ENCODE peak calls at places on chromosomes 7 and 10, in seven cellular contexts. S is endodermal cell, R is AG04450, I is fibroblast of pulmonary artery, O is cardiac muscle cell, Z is epithelial cell of proximal tubule, F is IMR-90. B is an unnamed sample.

GRCh38 chr10:112471878-112472487 is 25.0 kb downstream of the VTI1A start:
- DNase-seq in S (peak), R (peak), I (peak), O (peak), Z (peak), F (peak), B (peak)

GRCh38 chr10:4983615-4984216 is 19.9 kb downstream of the AKR1C2 start:
- DNase-seq in S (no peak), R (no peak), I (no peak), O (no peak), Z (no peak), F (no peak), B (no peak)

GRCh38 chr10:46289209-46289810 is 2.5 kb downstream of the ANTXRL start:
- DNase-seq in S (peak), R (no peak), I (no peak), O (peak), Z (no peak), F (peak), B (no peak)

GRCh38 chr7:129951076-129952011 is 1.4 kb downstream of the UBE2H start:
- DNase-seq in S (peak), R (no peak), I (no peak), O (peak), Z (no peak), F (no peak), B (no peak)

GRCh38 chr7:144497296-144497695 is 93.8 kb upstream of the NOBOX start:
- DNase-seq in S (no peak), R (no peak), I (no peak), O (no peak), Z (no peak), F (no peak), B (no peak)

GRCh38 chr7:41367967-41368882 is 334.7 kb downstream of the INHBA start:
- DNase-seq in S (no peak), R (no peak), I (peak), O (peak), Z (no peak), F (peak), B (no peak)

GRCh38 chr10:125768217-125768616 is 7.4 kb downstream of the MMP21 start:
- DNase-seq in S (no peak), R (no peak), I (peak), O (peak), Z (no peak), F (peak), B (peak)

GRCh38 chr7:157027568-157028527 is 17.4 kb upstream of the MNX1 start:
- DNase-seq in S (no peak), R (no peak), I (no peak), O (no peak), Z (no peak), F (no peak), B (no peak)

GRCh38 chr10:113034008-113034407 is 84.0 kb downstream of the TCF7L2 start:
- DNase-seq in S (no peak), R (no peak), I (no peak), O (no peak), Z (no peak), F (no peak), B (no peak)

GRCh38 chr7:57256637-57257375 is 124.6 kb upstream of the ZNF479 start:
- DNase-seq in S (no peak), R (no peak), I (no peak), O (no peak), Z (no peak), F (no peak), B (no peak)

GRCh38 chr7:33392143-33392542 is 262.8 kb downstream of the BBS9 start:
- DNase-seq in S (no peak), R (no peak), I (no peak), O (no peak), Z (peak), F (no peak), B (no peak)

GRCh38 chr10:63901228-63901627 is 380.0 kb downstream of the REEP3 start:
- DNase-seq in S (peak), R (no peak), I (no peak), O (no peak), Z (no peak), F (no peak), B (no peak)

GRCh38 chr10:79250259-79250658 is 97.0 kb upstream of the PPIF start:
- DNase-seq in S (no peak), R (no peak), I (no peak), O (no peak), Z (no peak), F (no peak), B (no peak)

GRCh38 chr7:47501406-47501805 is 80.5 kb downstream of the TNS3 start:
- DNase-seq in S (no peak), R (peak), I (peak), O (peak), Z (no peak), F (peak), B (no peak)

GRCh38 chr10:130758529-130758928 is 553.0 kb downstream of the TCERG1L start:
- DNase-seq in S (no peak), R (no peak), I (no peak), O (no peak), Z (no peak), F (no peak), B (no peak)

GRCh38 chr10:22851865-22852239 is 76.0 kb upstream of the ARMC3 start:
- DNase-seq in S (no peak), R (no peak), I (no peak), O (no peak), Z (no peak), F (no peak), B (no peak)

GRCh38 chr7:151085329-151085690 is 965 bp upstream of the AGAP3 start:
- DNase-seq in S (no peak), R (no peak), I (no peak), O (peak), Z (no peak), F (no peak), B (no peak)

GRCh38 chr10:126387931-126388911 is at the start of gene ADAM12:
- DNase-seq in S (peak), R (no peak), I (peak), O (peak), Z (no peak), F (peak), B (no peak)

GRCh38 chr10:71604324-71605018 is 115.1 kb downstream of the C10orf105 start:
- DNase-seq in S (no peak), R (no peak), I (peak), O (peak), Z (no peak), F (no peak), B (no peak)

GRCh38 chr10:62437696-62438095 is 63.5 kb downstream of the ZNF365 start:
- DNase-seq in S (no peak), R (no peak), I (peak), O (peak), Z (no peak), F (peak), B (peak)

GRCh38 chr7:40675741-40676140 is 540.9 kb downstream of the SUGCT start:
- DNase-seq in S (no peak), R (no peak), I (no peak), O (no peak), Z (no peak), F (no peak), B (no peak)

GRCh38 chr10:133370026-133370786 is 2.9 kb downstream of the ECHS1 start:
- DNase-seq in S (no peak), R (no peak), I (no peak), O (no peak), Z (no peak), F (no peak), B (no peak)

GRCh38 chr7:22793593-22794462 is 28.8 kb downstream of the TOMM7 start:
- DNase-seq in S (no peak), R (no peak), I (no peak), O (peak), Z (no peak), F (peak), B (no peak)

GRCh38 chr7:27842094-27842493 is 102.1 kb downstream of the TAX1BP1 start:
- DNase-seq in S (no peak), R (no peak), I (no peak), O (no peak), Z (no peak), F (no peak), B (no peak)

GRCh38 chr7:30116771-30117170 is 18.0 kb upstream of the MTURN start:
- DNase-seq in S (peak), R (no peak), I (peak), O (peak), Z (no peak), F (no peak), B (no peak)

GRCh38 chr7:92874567-92874966 is 38.2 kb upstream of the CDK6 start:
- DNase-seq in S (no peak), R (no peak), I (peak), O (peak), Z (no peak), F (peak), B (no peak)

GRCh38 chr10:116706281-116706680 is 36.1 kb downstream of the HSPA12A start:
- DNase-seq in S (peak), R (no peak), I (no peak), O (no peak), Z (no peak), F (no peak), B (no peak)

GRCh38 chr10:27783660-27784059 is 38.0 kb upstream of the MKX start:
- DNase-seq in S (peak), R (peak), I (peak), O (peak), Z (peak), F (peak), B (peak)

GRCh38 chr7:73520673-73521635 is 1.1 kb downstream of the BAZ1B start:
- DNase-seq in S (no peak), R (no peak), I (peak), O (peak), Z (no peak), F (peak), B (no peak)

GRCh38 chr10:29860159-29860558 is 199.2 kb downstream of the JCAD start:
- DNase-seq in S (no peak), R (no peak), I (no peak), O (peak), Z (no peak), F (peak), B (no peak)

GRCh38 chr10:67772894-67773511 is 65.0 kb downstream of the DNAJC12 start:
- DNase-seq in S (no peak), R (peak), I (no peak), O (no peak), Z (no peak), F (peak), B (no peak)

GRCh38 chr7:51315393-51316261 is 982 bp downstream of the COBL start:
- DNase-seq in S (peak), R (no peak), I (no peak), O (no peak), Z (peak), F (no peak), B (no peak)

DNA sequence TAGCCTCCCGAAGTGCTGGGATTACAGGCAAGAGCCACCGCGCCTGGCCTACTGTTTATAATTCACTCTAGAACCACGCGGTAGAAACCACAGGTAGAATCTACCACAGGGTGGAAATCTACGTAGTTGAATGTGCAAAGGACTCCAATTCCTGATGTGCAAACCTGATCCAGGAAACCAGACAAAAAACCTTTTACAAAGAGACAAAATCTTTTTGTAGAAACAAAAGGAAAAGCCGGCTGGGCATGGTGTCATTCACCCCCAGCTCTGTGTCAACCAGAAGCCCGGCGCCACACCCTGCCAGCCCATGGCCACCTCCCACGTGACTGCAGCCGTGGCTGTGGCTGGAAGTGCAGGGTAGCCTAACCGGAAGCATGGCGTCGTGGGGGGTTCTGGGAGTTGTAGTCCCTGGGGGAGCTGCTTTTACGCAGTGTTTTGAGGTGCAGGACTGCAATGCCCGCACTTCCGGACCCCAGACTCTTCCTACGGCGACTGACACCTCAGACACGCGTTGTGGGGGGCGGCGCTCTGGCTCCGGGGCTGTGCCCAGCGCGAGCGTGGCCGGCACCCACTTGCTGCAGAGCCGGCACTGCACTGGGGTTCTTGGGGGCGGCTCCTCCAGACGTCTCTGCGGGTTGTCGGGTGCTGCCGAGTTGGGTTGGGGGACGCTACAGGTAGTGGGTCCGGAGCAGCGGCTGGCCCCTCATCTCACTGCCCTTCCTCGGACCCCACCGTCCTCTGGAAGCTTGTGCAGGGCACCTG is 41.5 kb upstream of the RNF216 start:
- DNase-seq in S (peak), R (peak), I (peak), O (peak), Z (peak), F (peak), B (peak)
- TF ChIP-seq CTCF in S (no peak), R (peak), I (no peak), O (no peak), Z (no peak), F (no peak), B (no peak)

GRCh38 chr7:101363196-101363733 is 590 bp downstream of the COL26A1 start:
- DNase-seq in S (no peak), R (no peak), I (no peak), O (no peak), Z (no peak), F (no peak), B (no peak)

GRCh38 chr7:101362334-101363195 is at the start of gene COL26A1:
- DNase-seq in S (peak), R (no peak), I (peak), O (peak), Z (no peak), F (no peak), B (no peak)

GRCh38 chr7:101367676-101368075 is 5.0 kb downstream of the COL26A1 start:
- DNase-seq in S (no peak), R (no peak), I (no peak), O (no peak), Z (no peak), F (no peak), B (no peak)

GRCh38 chr7:101365956-101366355 is 3.3 kb downstream of the COL26A1 start:
- DNase-seq in S (no peak), R (no peak), I (no peak), O (no peak), Z (no peak), F (no peak), B (no peak)

DNA sequence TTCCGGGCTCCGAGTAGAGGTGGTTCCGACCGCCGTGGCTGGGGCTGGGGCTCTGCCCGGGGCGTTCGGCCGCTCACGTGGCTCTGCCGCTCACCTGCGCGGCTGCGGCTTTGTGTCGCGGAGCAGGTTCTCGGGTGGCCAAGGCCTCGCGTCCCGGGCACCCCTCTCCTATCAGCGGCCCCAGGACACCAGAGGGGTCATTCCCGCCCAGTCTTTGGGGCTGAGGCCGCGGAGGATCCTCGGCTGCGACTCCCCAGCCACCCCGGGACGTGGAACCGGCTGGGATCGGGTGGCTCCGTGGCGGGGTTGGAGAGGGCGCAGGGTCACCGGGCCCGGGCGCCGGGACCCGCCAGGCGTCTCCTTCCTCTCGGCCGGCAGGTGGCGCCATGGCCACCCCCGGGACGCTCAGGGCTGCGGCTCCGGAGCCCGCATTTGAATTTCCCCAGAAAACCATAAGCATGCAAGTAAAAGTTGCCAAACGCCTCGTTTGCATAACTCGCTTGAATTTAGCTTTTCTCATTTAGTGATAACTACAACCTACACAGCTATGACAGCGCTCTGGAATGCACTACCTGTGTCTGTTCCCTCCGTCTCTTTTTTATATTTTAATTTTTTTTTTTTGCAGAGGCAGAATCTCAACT is 1.2 kb downstream of the COL26A1 start:
- DNase-seq in S (peak), R (peak), I (peak), O (peak), Z (no peak), F (peak), B (peak)
- TF ChIP-seq CTCF in S (peak), R (peak), I (peak), O (peak), Z (peak), F (peak), B (peak)

GRCh38 chr10:58735087-58735486 is 222.4 kb downstream of the BICC1 start:
- DNase-seq in S (no peak), R (no peak), I (no peak), O (no peak), Z (no peak), F (no peak), B (no peak)

GRCh38 chr10:58733436-58733835 is 220.8 kb downstream of the BICC1 start:
- DNase-seq in S (no peak), R (no peak), I (no peak), O (no peak), Z (no peak), F (no peak), B (no peak)

GRCh38 chr10:58731276-58731675 is 218.6 kb downstream of the BICC1 start:
- DNase-seq in S (no peak), R (no peak), I (no peak), O (no peak), Z (no peak), F (no peak), B (no peak)

DNA sequence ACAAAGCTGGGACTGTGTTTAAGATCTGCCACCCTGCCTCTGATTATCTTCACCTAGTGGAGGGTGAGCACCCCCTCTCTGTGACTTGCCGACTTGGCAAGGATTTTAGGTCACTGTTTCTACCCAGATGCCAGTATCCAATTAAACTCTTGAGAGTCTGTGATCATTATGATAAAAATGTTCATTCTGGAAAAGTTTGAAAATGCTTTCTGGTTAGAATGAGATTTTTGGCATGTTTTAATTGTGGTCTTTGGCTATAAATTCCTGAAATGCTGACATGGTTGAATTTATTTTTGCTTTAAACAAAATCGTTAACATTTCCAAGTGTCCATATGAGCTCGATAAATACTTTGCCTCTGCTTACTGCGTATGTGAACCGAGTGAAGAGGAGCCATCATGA is 221.4 kb downstream of the BICC1 start:
- DNase-seq in S (no peak), R (peak), I (no peak), O (no peak), Z (no peak), F (peak), B (peak)
- TF ChIP-seq CTCF in S (no peak), R (no peak), I (no peak), O (no peak), Z (peak), F (no peak), B (peak)

DNA sequence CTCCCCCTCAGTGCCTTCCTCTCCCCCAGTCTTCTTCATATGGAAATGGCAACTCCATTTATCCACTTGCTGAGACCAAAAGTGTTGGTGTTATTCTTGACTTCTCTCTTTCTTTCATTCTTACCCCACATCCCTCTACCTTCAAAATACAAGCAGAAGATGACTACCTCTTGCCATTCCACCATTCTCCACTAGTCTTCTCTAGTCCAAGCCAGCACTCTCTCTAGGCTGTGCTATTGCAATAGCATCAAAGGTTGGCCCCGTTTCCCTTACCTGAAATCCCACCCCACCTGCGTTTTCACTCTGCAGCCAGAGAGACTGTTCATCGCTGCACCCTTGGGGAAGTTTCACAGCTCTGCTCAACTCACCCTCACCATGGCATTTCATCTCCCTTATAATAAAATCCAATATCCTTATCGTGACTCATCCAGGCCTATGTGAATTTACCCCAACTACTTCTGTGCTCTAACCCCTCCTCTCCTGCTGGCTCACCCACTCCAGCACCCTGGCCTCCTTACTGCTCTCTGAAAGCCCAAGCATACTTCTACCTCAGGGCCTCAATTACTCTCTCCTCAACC is 109.1 kb downstream of the LSM5 start:
- DNase-seq in S (peak), R (no peak), I (no peak), O (no peak), Z (no peak), F (no peak), B (no peak)
- TF ChIP-seq CTCF in S (peak), R (no peak), I (no peak), O (no peak), Z (no peak), F (no peak), B (no peak)

DNA sequence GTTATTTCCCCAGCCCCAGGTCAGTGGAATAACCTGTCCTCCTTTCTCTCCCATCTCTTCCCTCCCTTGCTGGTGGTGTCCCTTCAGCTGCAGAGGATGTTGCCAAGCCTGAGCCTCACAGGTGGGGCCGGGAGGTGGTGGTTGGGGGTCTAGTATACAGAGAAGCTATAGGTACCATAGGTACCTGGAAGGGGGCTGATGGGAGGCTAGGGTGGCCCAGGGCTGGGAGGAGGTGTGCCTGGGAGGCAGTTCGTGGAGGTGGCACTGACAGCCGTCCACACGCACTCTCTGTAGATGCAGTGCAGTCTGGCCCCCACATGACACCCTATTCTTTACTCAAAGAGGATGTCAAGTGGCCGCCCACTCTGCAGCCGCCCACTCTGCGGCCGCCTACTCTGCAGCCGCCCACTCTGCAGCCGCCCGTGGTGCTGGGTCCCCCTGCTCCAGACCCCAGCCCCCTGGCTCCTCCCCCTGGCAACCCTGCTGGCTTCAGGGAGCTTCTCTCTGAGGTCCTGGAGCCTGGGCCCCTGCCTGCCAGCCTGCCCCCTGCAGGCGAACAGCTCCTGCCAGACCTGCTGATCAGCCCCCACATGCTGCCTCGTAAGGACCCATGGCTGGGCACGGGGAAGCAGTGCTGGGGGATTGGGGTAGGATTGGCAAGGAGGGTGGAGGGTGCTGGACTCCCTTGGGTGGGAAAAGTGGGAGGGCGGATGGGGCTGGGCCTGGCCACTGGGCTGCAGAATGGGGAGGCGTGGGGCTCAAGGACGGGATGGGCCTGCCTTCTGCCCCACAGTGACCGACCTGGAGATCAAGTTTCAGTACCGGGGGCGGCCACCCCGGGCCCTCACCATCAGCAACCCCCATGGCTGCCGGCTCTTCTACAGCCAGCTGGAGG is 9.5 kb downstream of the IRF5 start:
- DNase-seq in S (peak), R (no peak), I (no peak), O (no peak), Z (no peak), F (no peak), B (no peak)
- TF ChIP-seq CTCF in S (peak), R (peak), I (no peak), O (peak), Z (peak), F (peak), B (no peak)